ENCODE peak calls at places on chromosome 22, in nine cellular contexts. One of them, this sample, is unnamed.

GRCh38 chr22:17785185-17786184 is 11.2 kb upstream of the BID start:
- DNase-seq in breast epithelium: no peak
- DNase-seq in stomach: peak; percentile 79
- DNase-seq in suprapubic skin: no peak
- DNase-seq in esophagus muscularis mucosa: no peak
- DNase-seq in transverse colon: peak; percentile 84
- DNase-seq in sigmoid colon: peak; percentile 81
- DNase-seq in prostate gland: peak; percentile 34
- DNase-seq in GM12891: no peak
- DNase-seq in this sample: peak; percentile 76

GRCh38 chr22:33443688-33444087 is 385.5 kb upstream of the SYN3 start:
- DNase-seq in breast epithelium: no peak
- DNase-seq in stomach: no peak
- DNase-seq in suprapubic skin: no peak
- DNase-seq in esophagus muscularis mucosa: no peak
- DNase-seq in transverse colon: no peak
- DNase-seq in sigmoid colon: no peak
- DNase-seq in prostate gland: no peak
- DNase-seq in GM12891: no peak
- DNase-seq in this sample: no peak

GRCh38 chr22:48433647-48434046 is 1394.0 kb downstream of the BRD1 start:
- DNase-seq in breast epithelium: peak; percentile 27
- DNase-seq in stomach: no peak
- DNase-seq in suprapubic skin: no peak
- DNase-seq in esophagus muscularis mucosa: no peak
- DNase-seq in transverse colon: no peak
- DNase-seq in sigmoid colon: peak; percentile 44
- DNase-seq in prostate gland: no peak
- DNase-seq in GM12891: no peak
- DNase-seq in this sample: no peak

GRCh38 chr22:41557401-41558240 is 3.2 kb upstream of the CSDC2 start:
- DNase-seq in breast epithelium: no peak
- DNase-seq in stomach: peak; percentile 78
- DNase-seq in suprapubic skin: no peak
- DNase-seq in esophagus muscularis mucosa: no peak
- DNase-seq in transverse colon: peak; percentile 46
- DNase-seq in sigmoid colon: peak; percentile 88
- DNase-seq in prostate gland: no peak
- DNase-seq in GM12891: no peak
- DNase-seq in this sample: peak; percentile 83

GRCh38 chr22:37745548-37746365 is 48.9 kb downstream of the TRIOBP start:
- DNase-seq in breast epithelium: peak; percentile 88
- DNase-seq in stomach: peak; percentile 95
- DNase-seq in suprapubic skin: peak; percentile 96
- DNase-seq in esophagus muscularis mucosa: peak; percentile 96
- DNase-seq in transverse colon: peak; percentile 95
- DNase-seq in sigmoid colon: peak; percentile 96
- DNase-seq in prostate gland: peak; percentile 91
- DNase-seq in GM12891: peak; percentile 97
- DNase-seq in this sample: peak; percentile 98

GRCh38 chr22:41888638-41889200 is 26.2 kb downstream of the SHISA8 start:
- DNase-seq in breast epithelium: no peak
- DNase-seq in stomach: no peak
- DNase-seq in suprapubic skin: no peak
- DNase-seq in esophagus muscularis mucosa: no peak
- DNase-seq in transverse colon: no peak
- DNase-seq in sigmoid colon: no peak
- DNase-seq in prostate gland: no peak
- DNase-seq in GM12891: no peak
- DNase-seq in this sample: no peak

GRCh38 chr22:36435516-36436415 is 45.7 kb downstream of the TXN2 start:
- DNase-seq in breast epithelium: peak; percentile 60
- DNase-seq in stomach: peak; percentile 82
- DNase-seq in suprapubic skin: no peak
- DNase-seq in esophagus muscularis mucosa: no peak
- DNase-seq in transverse colon: peak; percentile 84
- DNase-seq in sigmoid colon: no peak
- DNase-seq in prostate gland: peak; percentile 38
- DNase-seq in GM12891: no peak
- DNase-seq in this sample: peak; percentile 76

GRCh38 chr22:50030315-50031188 is 18.0 kb upstream of the IL17REL start:
- DNase-seq in breast epithelium: peak; percentile 74
- DNase-seq in stomach: peak; percentile 86
- DNase-seq in suprapubic skin: no peak
- DNase-seq in esophagus muscularis mucosa: no peak
- DNase-seq in transverse colon: peak; percentile 77
- DNase-seq in sigmoid colon: peak; percentile 84
- DNase-seq in prostate gland: peak; percentile 79
- DNase-seq in GM12891: peak; percentile 98
- DNase-seq in this sample: peak; percentile 76

GRCh38 chr22:49433717-49434611 is 393.7 kb downstream of the BRD1 start:
- DNase-seq in breast epithelium: peak; percentile 28
- DNase-seq in stomach: no peak
- DNase-seq in suprapubic skin: no peak
- DNase-seq in esophagus muscularis mucosa: no peak
- DNase-seq in transverse colon: no peak
- DNase-seq in sigmoid colon: no peak
- DNase-seq in prostate gland: no peak
- DNase-seq in GM12891: no peak
- DNase-seq in this sample: no peak

GRCh38 chr22:44003776-44004460 is 20.2 kb upstream of the PARVB start:
- DNase-seq in breast epithelium: no peak
- DNase-seq in stomach: no peak
- DNase-seq in suprapubic skin: no peak
- DNase-seq in esophagus muscularis mucosa: no peak
- DNase-seq in transverse colon: no peak
- DNase-seq in sigmoid colon: no peak
- DNase-seq in prostate gland: no peak
- DNase-seq in GM12891: no peak
- DNase-seq in this sample: no peak

GRCh38 chr22:20123364-20124082 is 6.5 kb upstream of the TRMT2A start:
- DNase-seq in breast epithelium: no peak
- DNase-seq in stomach: no peak
- DNase-seq in suprapubic skin: no peak
- DNase-seq in esophagus muscularis mucosa: no peak
- DNase-seq in transverse colon: no peak
- DNase-seq in sigmoid colon: no peak
- DNase-seq in prostate gland: no peak
- DNase-seq in GM12891: no peak
- DNase-seq in this sample: peak; percentile 36
- TF ChIP-seq POLR2A in breast epithelium: no peak
- TF ChIP-seq POLR2A in stomach: no peak
- TF ChIP-seq POLR2A in suprapubic skin: no peak
- TF ChIP-seq POLR2A in esophagus muscularis mucosa: no peak
- TF ChIP-seq POLR2A in transverse colon: no peak
- TF ChIP-seq POLR2A in sigmoid colon: no peak
- TF ChIP-seq POLR2A in prostate gland: no peak
- TF ChIP-seq POLR2A in GM12891: peak; percentile 22
- TF ChIP-seq POLR2A in this sample: no peak

GRCh38 chr22:39856588-39856987 is 37.0 kb downstream of the ENTHD1 start:
- DNase-seq in breast epithelium: no peak
- DNase-seq in stomach: no peak
- DNase-seq in suprapubic skin: no peak
- DNase-seq in esophagus muscularis mucosa: no peak
- DNase-seq in transverse colon: no peak
- DNase-seq in sigmoid colon: no peak
- DNase-seq in prostate gland: no peak
- DNase-seq in GM12891: no peak
- DNase-seq in this sample: no peak
- TF ChIP-seq POLR2AphosphoS5 in breast epithelium: no peak
- TF ChIP-seq POLR2AphosphoS5 in stomach: no peak
- TF ChIP-seq POLR2AphosphoS5 in suprapubic skin: no peak
- TF ChIP-seq POLR2AphosphoS5 in esophagus muscularis mucosa: no peak
- TF ChIP-seq POLR2AphosphoS5 in transverse colon: no peak
- TF ChIP-seq POLR2AphosphoS5 in sigmoid colon: no peak
- TF ChIP-seq POLR2AphosphoS5 in prostate gland: no peak
- TF ChIP-seq POLR2AphosphoS5 in GM12891: no peak
- TF ChIP-seq POLR2AphosphoS5 in this sample: no peak

GRCh38 chr22:31953251-31953650 is 8.9 kb downstream of the YWHAH start:
- DNase-seq in breast epithelium: no peak
- DNase-seq in stomach: no peak
- DNase-seq in suprapubic skin: no peak
- DNase-seq in esophagus muscularis mucosa: no peak
- DNase-seq in transverse colon: no peak
- DNase-seq in sigmoid colon: no peak
- DNase-seq in prostate gland: no peak
- DNase-seq in GM12891: no peak
- DNase-seq in this sample: no peak
- TF ChIP-seq POLR2A in breast epithelium: no peak
- TF ChIP-seq POLR2A in stomach: no peak
- TF ChIP-seq POLR2A in suprapubic skin: no peak
- TF ChIP-seq POLR2A in esophagus muscularis mucosa: no peak
- TF ChIP-seq POLR2A in transverse colon: no peak
- TF ChIP-seq POLR2A in sigmoid colon: no peak
- TF ChIP-seq POLR2A in prostate gland: no peak
- TF ChIP-seq POLR2A in GM12891: no peak
- TF ChIP-seq POLR2A in this sample: no peak

GRCh38 chr22:20464096-20464614 is 26.5 kb upstream of the SCARF2 start:
- DNase-seq in breast epithelium: no peak
- DNase-seq in stomach: no peak
- DNase-seq in suprapubic skin: no peak
- DNase-seq in esophagus muscularis mucosa: no peak
- DNase-seq in transverse colon: no peak
- DNase-seq in sigmoid colon: no peak
- DNase-seq in prostate gland: no peak
- DNase-seq in GM12891: peak; percentile 56
- DNase-seq in this sample: no peak
- TF ChIP-seq POLR2AphosphoS5 in breast epithelium: no peak
- TF ChIP-seq POLR2AphosphoS5 in stomach: no peak
- TF ChIP-seq POLR2AphosphoS5 in suprapubic skin: no peak
- TF ChIP-seq POLR2AphosphoS5 in esophagus muscularis mucosa: no peak
- TF ChIP-seq POLR2AphosphoS5 in transverse colon: no peak
- TF ChIP-seq POLR2AphosphoS5 in sigmoid colon: no peak
- TF ChIP-seq POLR2AphosphoS5 in prostate gland: no peak
- TF ChIP-seq POLR2AphosphoS5 in GM12891: no peak
- TF ChIP-seq POLR2AphosphoS5 in this sample: no peak

DNA sequence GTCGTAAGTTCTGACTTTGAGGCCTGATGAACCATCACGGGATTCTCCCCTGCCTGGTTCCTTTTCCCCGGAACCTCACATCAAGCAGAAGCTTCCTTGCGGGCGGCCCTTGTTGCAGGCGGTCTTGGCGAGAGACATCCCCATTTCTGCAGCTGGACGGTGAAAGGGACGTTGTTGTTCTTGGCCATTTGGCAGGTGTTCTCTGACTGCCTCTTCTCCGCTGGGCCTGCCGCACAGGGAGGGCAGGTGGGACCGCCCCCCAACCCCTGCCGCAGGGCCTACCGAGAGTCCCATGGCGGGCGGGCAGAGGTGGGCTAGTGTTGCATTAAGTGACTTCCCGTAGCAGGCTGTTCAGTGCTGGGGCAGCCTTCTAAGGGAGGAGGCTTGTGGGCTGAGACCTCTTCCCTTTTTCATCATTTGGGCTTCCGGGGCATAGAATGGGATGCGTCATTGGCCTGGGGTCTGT is 26.9 kb upstream of the GRAMD4 start:
- DNase-seq in breast epithelium: no peak
- DNase-seq in stomach: no peak
- DNase-seq in suprapubic skin: no peak
- DNase-seq in esophagus muscularis mucosa: no peak
- DNase-seq in transverse colon: peak; percentile 55
- DNase-seq in sigmoid colon: peak; percentile 71
- DNase-seq in prostate gland: no peak
- DNase-seq in GM12891: no peak
- DNase-seq in this sample: peak; percentile 80
- TF ChIP-seq POLR2A in breast epithelium: no peak
- TF ChIP-seq POLR2A in stomach: no peak
- TF ChIP-seq POLR2A in suprapubic skin: no peak
- TF ChIP-seq POLR2A in esophagus muscularis mucosa: no peak
- TF ChIP-seq POLR2A in transverse colon: peak; percentile 50
- TF ChIP-seq POLR2A in sigmoid colon: no peak
- TF ChIP-seq POLR2A in prostate gland: no peak
- TF ChIP-seq POLR2A in GM12891: no peak
- TF ChIP-seq POLR2A in this sample: peak; percentile 79

This sample was measured in upper lobe of left lung.